ENCODE peak calls at places on chromosomes 1 and 21, in four cellular contexts. E is ureter, J is Ammon's horn, D is BJ. T is an unnamed sample.

GRCh38 chr21:18772404-18772803 is 368.8 kb upstream of the TMPRSS15 start:
- DNase-seq in E (no peak), J (no peak), D (no peak), T (no peak)

GRCh38 chr1:22452401-22452963 is 831 bp downstream of the ZBTB40 start:
- DNase-seq in E (no peak), J (peak; percentile 67), D (no peak), T (peak; percentile 42)

GRCh38 chr1:41102653-41103052 is 81.1 kb upstream of the SLFNL1 start:
- DNase-seq in E (no peak), J (no peak), D (no peak), T (no peak)

GRCh38 chr1:53376742-53377437 is 49.0 kb upstream of the LRP8 start:
- DNase-seq in E (peak; percentile 34), J (no peak), D (no peak), T (no peak)

GRCh38 chr1:12601690-12602632 is 16.0 kb downstream of the DHRS3 start:
- DNase-seq in E (no peak), J (no peak), D (no peak), T (no peak)

GRCh38 chr1:16072616-16073484 is 601 bp downstream of the FAM131C start:
- DNase-seq in E (no peak), J (no peak), D (no peak), T (no peak)

GRCh38 chr1:241459186-241459802 is 60.3 kb downstream of the FH start:
- DNase-seq in E (no peak), J (no peak), D (no peak), T (no peak)

GRCh38 chr1:9346566-9346965 is 53.9 kb downstream of the SPSB1 start:
- DNase-seq in E (no peak), J (no peak), D (no peak), T (no peak)

GRCh38 chr1:184242507-184242943 is 144.3 kb upstream of the C1orf21 start:
- DNase-seq in E (no peak), J (no peak), D (peak; percentile 13), T (peak; percentile 8)

GRCh38 chr1:54442185-54442584 is 36.0 kb upstream of the SSBP3 start:
- DNase-seq in E (no peak), J (no peak), D (no peak), T (no peak)

GRCh38 chr1:238242156-238242555 is 351.4 kb upstream of the ZP4 start:
- DNase-seq in E (no peak), J (no peak), D (no peak), T (no peak)

GRCh38 chr21:45334134-45334533 is 46.4 kb upstream of the POFUT2 start:
- DNase-seq in E (no peak), J (no peak), D (no peak), T (no peak)

GRCh38 chr1:41773144-41773571 is 145.6 kb downstream of the HIVEP3 start:
- DNase-seq in E (no peak), J (no peak), D (peak; percentile 69), T (peak; percentile 92)

GRCh38 chr1:198019126-198019525 is 102.0 kb downstream of the LHX9 start:
- DNase-seq in E (no peak), J (no peak), D (no peak), T (no peak)

GRCh38 chr1:201737350-201738060 is 91.5 kb upstream of the IPO9 start:
- DNase-seq in E (no peak), J (peak; percentile 91), D (peak; percentile 78), T (no peak)

GRCh38 chr21:45989355-45990048 is 7.9 kb downstream of the COL6A1 start:
- DNase-seq in E (no peak), J (no peak), D (no peak), T (no peak)

GRCh38 chr1:183234660-183235476 is 48.8 kb downstream of the LAMC2 start:
- DNase-seq in E (peak; percentile 83), J (peak; percentile 63), D (peak; percentile 95), T (peak; percentile 94)

GRCh38 chr1:206725053-206725963 is 40.6 kb downstream of the MAPKAPK2 start:
- DNase-seq in E (no peak), J (peak; percentile 37), D (no peak), T (no peak)

GRCh38 chr1:228735871-228736586 is 750 bp downstream of the RHOU start:
- DNase-seq in E (peak; percentile 61), J (no peak), D (no peak), T (no peak)

GRCh38 chr1:115839706-115840095 is 1.2 kb downstream of the NHLH2 start:
- DNase-seq in E (no peak), J (no peak), D (no peak), T (no peak)

GRCh38 chr21:37829447-37829846 is 86.8 kb downstream of the KCNJ6 start:
- DNase-seq in E (no peak), J (no peak), D (no peak), T (no peak)

GRCh38 chr21:45209046-45209445 is 78.6 kb downstream of the POFUT2 start:
- DNase-seq in E (no peak), J (no peak), D (peak; percentile 26), T (peak; percentile 42)

GRCh38 chr1:32953495-32953894 is 11.1 kb downstream of the RNF19B start:
- DNase-seq in E (no peak), J (no peak), D (peak; percentile 51), T (no peak)

GRCh38 chr1:6800728-6801127 is 15.5 kb downstream of the CAMTA1 start:
- DNase-seq in E (no peak), J (no peak), D (peak; percentile 73), T (no peak)

GRCh38 chr1:217137210-217137871 is 414.1 kb upstream of the ESRRG start:
- DNase-seq in E (no peak), J (no peak), D (no peak), T (no peak)

GRCh38 chr1:36425791-36426190 is 24.5 kb downstream of the OSCP1 start:
- DNase-seq in E (no peak), J (no peak), D (no peak), T (no peak)

GRCh38 chr1:51666463-51666862 is 49.6 kb downstream of the OSBPL9 start:
- DNase-seq in E (no peak), J (no peak), D (no peak), T (peak; percentile 90)

GRCh38 chr1:193114485-193115095 is 7.2 kb upstream of the CDC73 start:
- DNase-seq in E (no peak), J (no peak), D (no peak), T (no peak)

GRCh38 chr1:48251858-48252257 is 29.3 kb downstream of the SLC5A9 start:
- DNase-seq in E (no peak), J (no peak), D (no peak), T (no peak)

GRCh38 chr1:48003741-48004503 is 6.7 kb upstream of the TRABD2B start:
- DNase-seq in E (no peak), J (no peak), D (no peak), T (no peak)

GRCh38 chr1:153577624-153578051 is 12.0 kb upstream of the S100A2 start:
- DNase-seq in E (no peak), J (peak; percentile 74), D (no peak), T (no peak)

GRCh38 chr1:98045211-98046030 is 124.6 kb upstream of the DPYD start:
- DNase-seq in E (no peak), J (no peak), D (no peak), T (no peak)

T was measured in GM04503.